ENCODE peak calls at places on chromosomes 4 and X, in eight cellular contexts. L is AG04450; Q is A172; C is NCI-H2081; N is effector CD4-positive, alpha-beta T cell; G is epithelial cell of proximal tubule; I is OCI-LY7; X is omental fat pad. A is an unnamed sample.

GRCh38 chrX:101415180-101416130 is 7.4 kb downstream of the HNRNPH2 start:
- DNase-seq in Q (peak), N (peak), X (no peak), L (peak), I (peak), C (peak), G (no peak), A (peak)

GRCh38 chr4:823093-823760 is 2.7 kb downstream of the CPLX1 start:
- DNase-seq in C (no peak), X (no peak), G (no peak), N (no peak), Q (no peak), I (no peak), L (no peak), A (no peak)

GRCh38 chr4:85774489-85774888 is 299.5 kb downstream of the ARHGAP24 start:
- DNase-seq in N (no peak), C (no peak), G (no peak), Q (no peak), L (no peak), I (no peak), X (no peak), A (peak)

GRCh38 chr4:24248674-24249644 is 335.4 kb downstream of the DHX15 start:
- DNase-seq in I (no peak), G (no peak), N (no peak), Q (no peak), L (no peak), C (no peak), X (no peak), A (no peak)

GRCh38 chrX:39242187-39242586 is 440.9 kb downstream of the MID1IP1 start:
- DNase-seq in Q (peak), G (no peak), C (peak), I (peak), N (no peak), X (no peak), L (no peak), A (peak)

GRCh38 chrX:23483396-23483795 is 148.7 kb downstream of the PTCHD1 start:
- DNase-seq in G (no peak), N (no peak), Q (no peak), X (no peak), C (no peak), L (no peak), I (no peak), A (no peak)

GRCh38 chr4:112145820-112146813 is 863 bp downstream of the FAM241A start:
- DNase-seq in I (peak), L (no peak), G (no peak), Q (no peak), X (no peak), C (peak), N (peak), A (peak)

GRCh38 chr4:128287159-128287870 is at the start of gene PGRMC2:
- DNase-seq in L (no peak), N (no peak), X (no peak), G (no peak), I (peak), Q (peak), C (peak), A (peak)

GRCh38 chrX:56219702-56220101 is 12.5 kb upstream of the KLF8 start:
- DNase-seq in Q (no peak), X (no peak), L (no peak), I (no peak), G (no peak), N (no peak), C (no peak), A (no peak)

GRCh38 chr4:1208970-1209704 is 36.8 kb upstream of the SPON2 start:
- DNase-seq in L (no peak), C (no peak), X (no peak), N (no peak), Q (no peak), I (no peak), G (no peak), A (no peak)

GRCh38 chr4:149409186-149410056 is 406.2 kb downstream of the IQCM start:
- DNase-seq in Q (peak), G (peak), I (no peak), N (no peak), X (peak), L (peak), C (peak), A (no peak)

GRCh38 chr4:13990596-13991589 is 363.4 kb upstream of the BOD1L1 start:
- DNase-seq in G (peak), X (no peak), I (no peak), Q (no peak), C (no peak), N (no peak), L (no peak), A (no peak)

A was measured in iPS-NIHi11.